ENCODE peak calls at places on chromosomes 12 and 14, in eight cellular contexts. W is HCT116, Z is PC-3, K is MM.1S, L is GM23338, H is OCI-LY7, S is hepatocyte, J is SK-N-SH. U is an unnamed sample.

GRCh38 chr12:10196210-10196609 is 16.5 kb upstream of the GABARAPL1 start:
- DNase-seq in W (no peak), Z (no peak), K (no peak), L (no peak), H (peak), S (no peak), J (no peak), U (no peak)

GRCh38 chr14:53888535-53889386 is 67.9 kb downstream of the BMP4 start:
- DNase-seq in W (no peak), Z (no peak), K (no peak), L (no peak), H (no peak), S (peak), J (no peak), U (no peak)

GRCh38 chr12:49706351-49707126 is 666 bp downstream of the FMNL3 start:
- DNase-seq in W (no peak), Z (no peak), K (no peak), L (peak), H (peak), S (peak), J (peak), U (peak)

GRCh38 chr14:58772814-58773620 is 135.3 kb downstream of the DACT1 start:
- DNase-seq in W (peak), Z (no peak), K (no peak), L (peak), H (no peak), S (peak), J (no peak), U (peak)

GRCh38 chr12:101806280-101806679 is 24.5 kb downstream of the GNPTAB start:
- DNase-seq in W (no peak), Z (no peak), K (no peak), L (no peak), H (no peak), S (no peak), J (no peak), U (no peak)

GRCh38 chr12:19435831-19436497 is 3.3 kb upstream of the AEBP2 start:
- DNase-seq in W (no peak), Z (no peak), K (no peak), L (no peak), H (no peak), S (no peak), J (no peak), U (no peak)

GRCh38 chr12:108609535-108610335 is 11.9 kb upstream of the TMEM119 start:
- DNase-seq in W (no peak), Z (no peak), K (no peak), L (no peak), H (no peak), S (peak), J (peak), U (no peak)

GRCh38 chr12:79006306-79006705 is 141.7 kb downstream of the SYT1 start:
- DNase-seq in W (peak), Z (peak), K (peak), L (no peak), H (no peak), S (no peak), J (no peak), U (no peak)

GRCh38 chr14:62409909-62410308 is 635.3 kb downstream of the KCNH5 start:
- DNase-seq in W (no peak), Z (peak), K (no peak), L (no peak), H (no peak), S (peak), J (no peak), U (no peak)

GRCh38 chr12:122983789-122984515 is 3.5 kb downstream of the ARL6IP4 start:
- DNase-seq in W (no peak), Z (no peak), K (no peak), L (no peak), H (no peak), S (no peak), J (no peak), U (no peak)

DNA sequence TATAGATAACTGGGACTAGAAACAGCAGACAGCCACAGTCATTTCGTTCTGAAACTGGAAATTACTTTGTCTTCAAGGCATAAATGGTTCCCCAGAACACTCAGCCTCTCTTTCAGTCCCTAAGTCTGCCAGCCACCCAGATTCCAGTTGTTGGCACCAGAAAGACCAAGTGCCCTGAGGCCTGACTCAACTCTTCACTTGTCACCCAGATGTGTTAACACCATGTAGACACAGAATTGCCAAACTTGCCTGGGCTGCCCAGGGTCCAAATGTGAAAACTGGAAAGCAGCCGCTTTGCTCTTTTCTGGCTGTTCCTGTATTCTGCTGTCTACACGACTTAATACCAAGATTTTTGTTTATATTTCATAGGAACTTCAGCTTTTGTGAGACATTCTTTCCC is 3.0 kb upstream of the LGALS3 start:
- DNase-seq in W (no peak), Z (no peak), K (no peak), L (no peak), H (no peak), S (no peak), J (no peak), U (no peak)
- TF ChIP-seq EZH2phosphoT487 in W (no peak), Z (no peak), K (no peak), L (no peak), H (no peak), S (no peak), J (no peak), U (no peak)

DNA sequence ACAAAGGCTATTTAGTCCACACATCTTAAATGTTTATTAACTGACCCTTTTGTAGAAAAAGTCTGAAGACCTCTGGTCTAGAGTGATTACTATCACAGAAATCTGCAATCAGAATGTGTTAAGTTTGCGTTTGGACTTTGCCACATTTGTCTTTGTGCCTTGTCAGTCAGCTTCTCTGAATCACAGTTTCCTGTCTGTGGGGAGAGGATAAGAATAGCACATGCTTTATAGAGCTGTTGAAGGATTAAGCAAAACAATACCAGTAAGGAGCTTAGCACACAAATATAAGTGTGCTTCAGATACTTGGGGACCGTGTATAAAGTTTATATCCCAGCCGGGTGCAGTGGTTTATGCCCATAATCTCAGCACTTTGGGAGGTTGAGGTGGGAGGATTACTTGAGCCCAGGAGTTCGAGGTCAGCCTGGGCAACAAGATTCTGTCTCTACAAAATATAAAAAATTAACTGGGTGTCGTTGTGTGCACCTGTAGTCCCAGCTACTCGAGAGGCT is 63.0 kb upstream of the BTG1 start:
- DNase-seq in W (no peak), Z (peak), K (peak), L (no peak), H (peak), S (peak), J (no peak), U (peak)
- H3K27ac ChIP-seq in W (no peak), Z (peak), K (peak), L (no peak), H (peak), S (peak), J (no peak), U (no peak)

GRCh38 chr12:132813443-132813842 is 15.2 kb downstream of the GOLGA3 start:
- DNase-seq in W (no peak), Z (no peak), K (no peak), L (no peak), H (no peak), S (no peak), J (no peak), U (no peak)
- TF ChIP-seq EZH2phosphoT487 in W (no peak), Z (no peak), K (no peak), L (no peak), H (no peak), S (no peak), J (no peak), U (no peak)

GRCh38 chr14:60723218-60724079 is 702 bp downstream of the SIX4 start:
- DNase-seq in W (no peak), Z (peak), K (peak), L (peak), H (peak), S (peak), J (peak), U (peak)
- H3K27ac ChIP-seq in W (peak), Z (peak), K (peak), L (peak), H (no peak), S (peak), J (peak), U (peak)

GRCh38 chr12:100698518-100698917 is 96.1 kb upstream of the ANO4 start:
- DNase-seq in W (no peak), Z (peak), K (no peak), L (no peak), H (no peak), S (no peak), J (no peak), U (no peak)
- TF ChIP-seq EZH2phosphoT487 in W (no peak), Z (no peak), K (no peak), L (no peak), H (no peak), S (no peak), J (no peak), U (no peak)

GRCh38 chr12:41512531-41512930 is 324.4 kb downstream of the PDZRN4 start:
- DNase-seq in W (no peak), Z (no peak), K (no peak), L (no peak), H (no peak), S (no peak), J (no peak), U (no peak)
- H3K27ac ChIP-seq in W (no peak), Z (no peak), K (no peak), L (no peak), H (no peak), S (no peak), J (no peak), U (no peak)

GRCh38 chr12:76080729-76081415 is 3.6 kb downstream of the NAP1L1 start:
- DNase-seq in W (no peak), Z (peak), K (no peak), L (peak), H (peak), S (peak), J (peak), U (peak)
- TF ChIP-seq EZH2phosphoT487 in W (no peak), Z (no peak), K (no peak), L (no peak), H (no peak), S (no peak), J (no peak), U (no peak)

GRCh38 chr12:131950182-131950913 is 606 bp downstream of the EP400 start:
- DNase-seq in W (no peak), Z (no peak), K (peak), L (peak), H (peak), S (peak), J (peak), U (peak)
- H3K27ac ChIP-seq in W (peak), Z (no peak), K (no peak), L (no peak), H (peak), S (peak), J (peak), U (no peak)

U was measured in neural progenitor cell.